ENCODE peak calls at places on chromosomes 6 and 20, in seven cellular contexts. One of them, this sample, is unnamed.

GRCh38 chr6:134949927-134950326 is at the start of gene ALDH8A1:
- DNase-seq in fibroblast of lung: no peak
- DNase-seq in brain microvascular endothelial cell: no peak
- DNase-seq in hepatocyte: no peak
- DNase-seq in sigmoid colon: no peak
- DNase-seq in lower lobe of right lung: no peak
- DNase-seq in PC-9: no peak
- DNase-seq in this sample: no peak

GRCh38 chr6:38852215-38852614 is 137.1 kb downstream of the DNAH8 start:
- DNase-seq in PC-9: no peak
- DNase-seq in lower lobe of right lung: no peak
- DNase-seq in fibroblast of lung: no peak
- DNase-seq in hepatocyte: no peak
- DNase-seq in brain microvascular endothelial cell: no peak
- DNase-seq in sigmoid colon: no peak
- DNase-seq in this sample: no peak

GRCh38 chr6:40634429-40634828 is 47.3 kb upstream of the LRFN2 start:
- DNase-seq in sigmoid colon: no peak
- DNase-seq in PC-9: no peak
- DNase-seq in hepatocyte: no peak
- DNase-seq in fibroblast of lung: no peak
- DNase-seq in brain microvascular endothelial cell: no peak
- DNase-seq in lower lobe of right lung: no peak
- DNase-seq in this sample: no peak

GRCh38 chr6:6783736-6784135 is 195.2 kb downstream of the LY86 start:
- DNase-seq in brain microvascular endothelial cell: peak; percentile 15
- DNase-seq in fibroblast of lung: peak; percentile 19
- DNase-seq in sigmoid colon: no peak
- DNase-seq in lower lobe of right lung: no peak
- DNase-seq in hepatocyte: no peak
- DNase-seq in PC-9: no peak
- DNase-seq in this sample: no peak

GRCh38 chr20:16423311-16424212 is 149.7 kb downstream of the KIF16B start:
- DNase-seq in fibroblast of lung: no peak
- DNase-seq in lower lobe of right lung: no peak
- DNase-seq in hepatocyte: no peak
- DNase-seq in PC-9: no peak
- DNase-seq in sigmoid colon: no peak
- DNase-seq in brain microvascular endothelial cell: peak; percentile 33
- DNase-seq in this sample: no peak

GRCh38 chr6:28838634-28839442 is 84.9 kb downstream of the TRIM27 start:
- DNase-seq in brain microvascular endothelial cell: peak; percentile 85
- DNase-seq in hepatocyte: peak; percentile 92
- DNase-seq in PC-9: peak; percentile 71
- DNase-seq in lower lobe of right lung: peak; percentile 87
- DNase-seq in fibroblast of lung: peak; percentile 83
- DNase-seq in sigmoid colon: peak; percentile 90
- DNase-seq in this sample: peak; percentile 19

GRCh38 chr20:44475372-44475693 is 341 bp upstream of the TTPAL start:
- DNase-seq in sigmoid colon: no peak
- DNase-seq in fibroblast of lung: no peak
- DNase-seq in lower lobe of right lung: no peak
- DNase-seq in PC-9: no peak
- DNase-seq in brain microvascular endothelial cell: no peak
- DNase-seq in hepatocyte: no peak
- DNase-seq in this sample: no peak

GRCh38 chr6:15242937-15243614 is 2.8 kb upstream of the JARID2 start:
- DNase-seq in hepatocyte: no peak
- DNase-seq in sigmoid colon: no peak
- DNase-seq in lower lobe of right lung: no peak
- DNase-seq in brain microvascular endothelial cell: no peak
- DNase-seq in PC-9: peak; percentile 63
- DNase-seq in fibroblast of lung: no peak
- DNase-seq in this sample: no peak

GRCh38 chr6:169723991-169724553 is at the start of gene PHF10:
- DNase-seq in PC-9: no peak
- DNase-seq in sigmoid colon: no peak
- DNase-seq in hepatocyte: peak; percentile 76
- DNase-seq in brain microvascular endothelial cell: no peak
- DNase-seq in fibroblast of lung: peak; percentile 19
- DNase-seq in lower lobe of right lung: peak; percentile 58
- DNase-seq in this sample: no peak

GRCh38 chr6:10451828-10452509 is 37.1 kb upstream of the TFAP2A start:
- DNase-seq in lower lobe of right lung: peak; percentile 89
- DNase-seq in PC-9: peak; percentile 94
- DNase-seq in sigmoid colon: no peak
- DNase-seq in hepatocyte: peak; percentile 51
- DNase-seq in brain microvascular endothelial cell: peak; percentile 64
- DNase-seq in fibroblast of lung: peak; percentile 94
- DNase-seq in this sample: no peak

GRCh38 chr6:10531942-10532341 is 10.8 kb downstream of the GCNT2 start:
- DNase-seq in sigmoid colon: no peak
- DNase-seq in hepatocyte: no peak
- DNase-seq in lower lobe of right lung: no peak
- DNase-seq in PC-9: no peak
- DNase-seq in brain microvascular endothelial cell: no peak
- DNase-seq in fibroblast of lung: no peak
- DNase-seq in this sample: no peak

GRCh38 chr6:148203970-148204369 is 138.7 kb upstream of the SASH1 start:
- DNase-seq in brain microvascular endothelial cell: peak; percentile 35
- DNase-seq in hepatocyte: no peak
- DNase-seq in fibroblast of lung: peak; percentile 98
- DNase-seq in PC-9: no peak
- DNase-seq in lower lobe of right lung: no peak
- DNase-seq in sigmoid colon: no peak
- DNase-seq in this sample: no peak

GRCh38 chr6:50821431-50822077 is 2.9 kb downstream of the TFAP2B start:
- DNase-seq in fibroblast of lung: no peak
- DNase-seq in PC-9: no peak
- DNase-seq in sigmoid colon: no peak
- DNase-seq in brain microvascular endothelial cell: no peak
- DNase-seq in hepatocyte: no peak
- DNase-seq in lower lobe of right lung: no peak
- DNase-seq in this sample: no peak

GRCh38 chr6:90086517-90086916 is 192.2 kb downstream of the GJA10 start:
- DNase-seq in lower lobe of right lung: no peak
- DNase-seq in PC-9: no peak
- DNase-seq in sigmoid colon: no peak
- DNase-seq in brain microvascular endothelial cell: no peak
- DNase-seq in hepatocyte: peak; percentile 40
- DNase-seq in fibroblast of lung: peak; percentile 83
- DNase-seq in this sample: no peak

GRCh38 chr6:37785002-37785687 is 34.4 kb upstream of the ZFAND3 start:
- DNase-seq in brain microvascular endothelial cell: no peak
- DNase-seq in lower lobe of right lung: no peak
- DNase-seq in PC-9: no peak
- DNase-seq in sigmoid colon: no peak
- DNase-seq in fibroblast of lung: no peak
- DNase-seq in hepatocyte: no peak
- DNase-seq in this sample: no peak

GRCh38 chr6:136641166-136641565 is 90.9 kb upstream of the MAP7 start:
- DNase-seq in hepatocyte: no peak
- DNase-seq in fibroblast of lung: no peak
- DNase-seq in sigmoid colon: no peak
- DNase-seq in lower lobe of right lung: no peak
- DNase-seq in PC-9: no peak
- DNase-seq in brain microvascular endothelial cell: no peak
- DNase-seq in this sample: no peak

GRCh38 chr6:73565767-73566485 is 45.1 kb upstream of the EEF1A1 start:
- DNase-seq in sigmoid colon: no peak
- DNase-seq in fibroblast of lung: peak; percentile 72
- DNase-seq in brain microvascular endothelial cell: peak; percentile 42
- DNase-seq in lower lobe of right lung: no peak
- DNase-seq in PC-9: peak; percentile 48
- DNase-seq in hepatocyte: no peak
- DNase-seq in this sample: peak; percentile 14

GRCh38 chr20:50012282-50013263 is 29.8 kb downstream of the SNAI1 start:
- DNase-seq in brain microvascular endothelial cell: no peak
- DNase-seq in lower lobe of right lung: no peak
- DNase-seq in sigmoid colon: no peak
- DNase-seq in PC-9: no peak
- DNase-seq in hepatocyte: peak; percentile 72
- DNase-seq in fibroblast of lung: no peak
- DNase-seq in this sample: no peak

GRCh38 chr6:166334878-166335277 is 7.5 kb downstream of the SFT2D1 start:
- DNase-seq in PC-9: no peak
- DNase-seq in hepatocyte: no peak
- DNase-seq in sigmoid colon: no peak
- DNase-seq in lower lobe of right lung: no peak
- DNase-seq in brain microvascular endothelial cell: no peak
- DNase-seq in fibroblast of lung: no peak
- DNase-seq in this sample: no peak

GRCh38 chr6:118810420-118811027 is 83.4 kb upstream of the ASF1A start:
- DNase-seq in PC-9: no peak
- DNase-seq in lower lobe of right lung: peak; percentile 54
- DNase-seq in hepatocyte: no peak
- DNase-seq in brain microvascular endothelial cell: no peak
- DNase-seq in sigmoid colon: no peak
- DNase-seq in fibroblast of lung: no peak
- DNase-seq in this sample: no peak

DNA sequence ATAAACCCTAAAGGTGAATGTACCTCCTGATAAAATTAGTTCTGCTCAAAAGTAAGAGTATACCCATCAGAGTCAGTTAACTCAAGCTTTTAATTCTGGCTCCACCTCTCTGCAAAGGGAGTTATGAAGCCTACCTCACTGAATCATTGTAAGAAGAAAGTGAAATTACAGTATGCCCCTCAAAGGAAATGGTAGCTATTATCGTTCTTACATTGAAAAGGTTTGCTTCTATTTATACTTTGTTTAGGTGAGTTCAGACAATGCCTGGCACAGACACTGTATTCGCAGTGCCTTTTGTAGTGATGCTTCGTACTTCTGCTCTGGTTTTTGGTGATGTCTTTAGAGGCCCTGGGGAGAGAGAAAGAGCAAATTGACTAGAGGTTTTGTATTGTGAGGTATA is 10.3 kb upstream of the MROH8 start:
- DNase-seq in lower lobe of right lung: no peak
- DNase-seq in brain microvascular endothelial cell: no peak
- DNase-seq in fibroblast of lung: no peak
- DNase-seq in sigmoid colon: no peak
- DNase-seq in PC-9: no peak
- DNase-seq in hepatocyte: no peak
- DNase-seq in this sample: no peak
- H3K36me3 ChIP-seq in lower lobe of right lung: peaks cover 57% of the 10 kb centered on the region
- H3K36me3 ChIP-seq in brain microvascular endothelial cell: peaks cover 25% of the 10 kb centered on the region
- H3K36me3 ChIP-seq in fibroblast of lung: peaks cover 6% of the 10 kb centered on the region
- H3K36me3 ChIP-seq in sigmoid colon: peaks cover 9% of the 10 kb centered on the region
- H3K36me3 ChIP-seq in PC-9: peaks cover 33% of the 10 kb centered on the region
- H3K36me3 ChIP-seq in hepatocyte: no peaks in the 10 kb centered on the region
- H3K36me3 ChIP-seq in this sample: peaks cover 7% of the 10 kb centered on the region

GRCh38 chr20:12838261-12838866 is 170.4 kb upstream of the SPTLC3 start:
- DNase-seq in fibroblast of lung: no peak
- DNase-seq in hepatocyte: no peak
- DNase-seq in lower lobe of right lung: no peak
- DNase-seq in sigmoid colon: no peak
- DNase-seq in PC-9: no peak
- DNase-seq in brain microvascular endothelial cell: no peak
- DNase-seq in this sample: no peak
- TF ChIP-seq CTCF in fibroblast of lung: no peak
- TF ChIP-seq CTCF in hepatocyte: no peak
- TF ChIP-seq CTCF in lower lobe of right lung: peak; percentile 21
- TF ChIP-seq CTCF in sigmoid colon: no peak
- TF ChIP-seq CTCF in PC-9: peak; percentile 44
- TF ChIP-seq CTCF in brain microvascular endothelial cell: peak; percentile 15
- TF ChIP-seq CTCF in this sample: peak; percentile 5

GRCh38 chr6:31631209-31631608 is 10.7 kb downstream of the PRRC2A start:
- DNase-seq in PC-9: no peak
- DNase-seq in brain microvascular endothelial cell: no peak
- DNase-seq in fibroblast of lung: no peak
- DNase-seq in sigmoid colon: no peak
- DNase-seq in lower lobe of right lung: no peak
- DNase-seq in hepatocyte: no peak
- DNase-seq in this sample: no peak

GRCh38 chr6:31629014-31629413 is 8.5 kb downstream of the PRRC2A start:
- DNase-seq in fibroblast of lung: no peak
- DNase-seq in PC-9: no peak
- DNase-seq in brain microvascular endothelial cell: no peak
- DNase-seq in sigmoid colon: no peak
- DNase-seq in hepatocyte: no peak
- DNase-seq in lower lobe of right lung: no peak
- DNase-seq in this sample: no peak

GRCh38 chr6:31632279-31632946 is 11.9 kb downstream of the PRRC2A start:
- DNase-seq in PC-9: no peak
- DNase-seq in lower lobe of right lung: no peak
- DNase-seq in hepatocyte: no peak
- DNase-seq in sigmoid colon: no peak
- DNase-seq in fibroblast of lung: no peak
- DNase-seq in brain microvascular endothelial cell: no peak
- DNase-seq in this sample: no peak

GRCh38 chr6:31631681-31632278 is 11.3 kb downstream of the PRRC2A start:
- DNase-seq in lower lobe of right lung: no peak
- DNase-seq in hepatocyte: no peak
- DNase-seq in brain microvascular endothelial cell: no peak
- DNase-seq in PC-9: no peak
- DNase-seq in fibroblast of lung: no peak
- DNase-seq in sigmoid colon: no peak
- DNase-seq in this sample: no peak

GRCh38 chr6:31630177-31630934 is 9.8 kb downstream of the PRRC2A start:
- DNase-seq in PC-9: no peak
- DNase-seq in sigmoid colon: no peak
- DNase-seq in fibroblast of lung: no peak
- DNase-seq in lower lobe of right lung: no peak
- DNase-seq in hepatocyte: no peak
- DNase-seq in brain microvascular endothelial cell: no peak
- DNase-seq in this sample: no peak
- H3K36me3 ChIP-seq in PC-9: peaks cover 42% of the 10 kb centered on the region
- H3K36me3 ChIP-seq in sigmoid colon: peaks cover 58% of the 10 kb centered on the region
- H3K36me3 ChIP-seq in fibroblast of lung: peaks cover 66% of the 10 kb centered on the region
- H3K36me3 ChIP-seq in lower lobe of right lung: peaks cover 100% of the 10 kb centered on the region
- H3K36me3 ChIP-seq in hepatocyte: no peaks in the 10 kb centered on the region
- H3K36me3 ChIP-seq in brain microvascular endothelial cell: peaks cover 99% of the 10 kb centered on the region
- H3K36me3 ChIP-seq in this sample: peaks cover 79% of the 10 kb centered on the region

GRCh38 chr6:160733045-160733646 is 31.1 kb downstream of the PLG start:
- DNase-seq in PC-9: no peak
- DNase-seq in brain microvascular endothelial cell: peak; percentile 50
- DNase-seq in fibroblast of lung: peak; percentile 36
- DNase-seq in sigmoid colon: no peak
- DNase-seq in hepatocyte: peak; percentile 80
- DNase-seq in lower lobe of right lung: no peak
- DNase-seq in this sample: no peak

GRCh38 chr6:160735523-160735922 is 33.5 kb downstream of the PLG start:
- DNase-seq in PC-9: no peak
- DNase-seq in hepatocyte: no peak
- DNase-seq in fibroblast of lung: no peak
- DNase-seq in sigmoid colon: no peak
- DNase-seq in brain microvascular endothelial cell: no peak
- DNase-seq in lower lobe of right lung: no peak
- DNase-seq in this sample: no peak

GRCh38 chr6:160734627-160735026 is 32.6 kb downstream of the PLG start:
- DNase-seq in brain microvascular endothelial cell: no peak
- DNase-seq in sigmoid colon: no peak
- DNase-seq in hepatocyte: no peak
- DNase-seq in PC-9: no peak
- DNase-seq in lower lobe of right lung: no peak
- DNase-seq in fibroblast of lung: no peak
- DNase-seq in this sample: no peak

DNA sequence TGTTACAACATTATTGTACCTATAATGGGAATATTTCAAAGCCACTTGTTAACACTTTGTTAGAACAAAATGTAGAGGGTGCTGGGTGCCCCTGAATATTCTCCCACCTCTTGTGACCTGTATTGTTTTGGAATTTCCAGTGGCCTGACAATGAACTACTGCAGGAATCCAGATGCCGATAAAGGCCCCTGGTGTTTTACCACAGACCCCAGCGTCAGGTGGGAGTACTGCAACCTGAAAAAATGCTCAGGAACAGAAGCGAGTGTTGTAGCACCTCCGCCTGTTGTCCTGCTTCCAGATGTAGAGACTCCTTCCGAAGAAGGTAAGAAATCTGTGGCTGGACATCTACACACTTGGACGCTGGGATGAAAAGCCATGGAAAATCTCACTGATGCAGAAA is 28.9 kb downstream of the PLG start:
- DNase-seq in PC-9: no peak
- DNase-seq in lower lobe of right lung: no peak
- DNase-seq in sigmoid colon: no peak
- DNase-seq in brain microvascular endothelial cell: peak; percentile 3
- DNase-seq in fibroblast of lung: no peak
- DNase-seq in hepatocyte: no peak
- DNase-seq in this sample: no peak
- TF ChIP-seq CTCF in PC-9: peak; percentile 28
- TF ChIP-seq CTCF in lower lobe of right lung: no peak
- TF ChIP-seq CTCF in sigmoid colon: no peak
- TF ChIP-seq CTCF in brain microvascular endothelial cell: no peak
- TF ChIP-seq CTCF in fibroblast of lung: peak; percentile 17
- TF ChIP-seq CTCF in hepatocyte: no peak
- TF ChIP-seq CTCF in this sample: no peak

This sample was measured in BJ.